ENCODE peak calls at places on chromosomes 2 and 18, in ten cellular contexts. One of them, this sample, is unnamed.

GRCh38 chr2:166628478-166629136 is 134.6 kb upstream of the SCN7A start:
- DNase-seq in EL: no peak
- DNase-seq in stimulated activated CD4-positive, alpha-beta T cell treated with anti-CD3 and anti-CD28 coated beads, Interleukin-15, amount 100 ng/mL, for 24 hours: no peak
- DNase-seq in CD8-positive, alpha-beta T cell: no peak
- DNase-seq in progenitor cell of endocrine pancreas: no peak
- DNase-seq in uterus: no peak
- DNase-seq in activated naive CD4-positive, alpha-beta T cell: no peak
- DNase-seq in CD4-positive, alpha-beta memory T cell: no peak
- DNase-seq in M059J: no peak
- DNase-seq in NCI-H1105: no peak
- DNase-seq in this sample: no peak

GRCh38 chr18:49071365-49071764 is 120.6 kb upstream of the SMAD7 start:
- DNase-seq in CD4-positive, alpha-beta memory T cell: no peak
- DNase-seq in progenitor cell of endocrine pancreas: no peak
- DNase-seq in M059J: no peak
- DNase-seq in stimulated activated CD4-positive, alpha-beta T cell treated with anti-CD3 and anti-CD28 coated beads, Interleukin-15, amount 100 ng/mL, for 24 hours: no peak
- DNase-seq in NCI-H1105: no peak
- DNase-seq in uterus: no peak
- DNase-seq in CD8-positive, alpha-beta T cell: no peak
- DNase-seq in activated naive CD4-positive, alpha-beta T cell: no peak
- DNase-seq in EL: no peak
- DNase-seq in this sample: no peak

GRCh38 chr2:68943581-68944568 is 8.8 kb downstream of the GKN2 start:
- DNase-seq in progenitor cell of endocrine pancreas: peak
- DNase-seq in M059J: peak
- DNase-seq in EL: peak
- DNase-seq in CD8-positive, alpha-beta T cell: peak
- DNase-seq in NCI-H1105: peak
- DNase-seq in CD4-positive, alpha-beta memory T cell: peak
- DNase-seq in activated naive CD4-positive, alpha-beta T cell: no peak
- DNase-seq in stimulated activated CD4-positive, alpha-beta T cell treated with anti-CD3 and anti-CD28 coated beads, Interleukin-15, amount 100 ng/mL, for 24 hours: peak
- DNase-seq in uterus: peak
- DNase-seq in this sample: peak

GRCh38 chr2:220044383-220044782 is 417.0 kb downstream of the SLC4A3 start:
- DNase-seq in CD8-positive, alpha-beta T cell: no peak
- DNase-seq in NCI-H1105: no peak
- DNase-seq in M059J: no peak
- DNase-seq in EL: no peak
- DNase-seq in progenitor cell of endocrine pancreas: no peak
- DNase-seq in stimulated activated CD4-positive, alpha-beta T cell treated with anti-CD3 and anti-CD28 coated beads, Interleukin-15, amount 100 ng/mL, for 24 hours: no peak
- DNase-seq in activated naive CD4-positive, alpha-beta T cell: no peak
- DNase-seq in CD4-positive, alpha-beta memory T cell: no peak
- DNase-seq in uterus: no peak
- DNase-seq in this sample: peak

GRCh38 chr18:49340446-49340845 is 120.0 kb downstream of the DYM start:
- DNase-seq in uterus: no peak
- DNase-seq in CD4-positive, alpha-beta memory T cell: no peak
- DNase-seq in M059J: peak
- DNase-seq in stimulated activated CD4-positive, alpha-beta T cell treated with anti-CD3 and anti-CD28 coated beads, Interleukin-15, amount 100 ng/mL, for 24 hours: no peak
- DNase-seq in activated naive CD4-positive, alpha-beta T cell: no peak
- DNase-seq in EL: peak
- DNase-seq in NCI-H1105: no peak
- DNase-seq in progenitor cell of endocrine pancreas: no peak
- DNase-seq in CD8-positive, alpha-beta T cell: no peak
- DNase-seq in this sample: peak

GRCh38 chr2:140873915-140874531 is 1256.8 kb downstream of the LRP1B start:
- DNase-seq in uterus: no peak
- DNase-seq in CD4-positive, alpha-beta memory T cell: no peak
- DNase-seq in EL: no peak
- DNase-seq in activated naive CD4-positive, alpha-beta T cell: no peak
- DNase-seq in CD8-positive, alpha-beta T cell: no peak
- DNase-seq in stimulated activated CD4-positive, alpha-beta T cell treated with anti-CD3 and anti-CD28 coated beads, Interleukin-15, amount 100 ng/mL, for 24 hours: no peak
- DNase-seq in M059J: no peak
- DNase-seq in progenitor cell of endocrine pancreas: no peak
- DNase-seq in NCI-H1105: no peak
- DNase-seq in this sample: no peak

GRCh38 chr2:119292226-119292625 is 68.6 kb downstream of the STEAP3 start:
- DNase-seq in NCI-H1105: no peak
- DNase-seq in CD8-positive, alpha-beta T cell: no peak
- DNase-seq in activated naive CD4-positive, alpha-beta T cell: no peak
- DNase-seq in uterus: no peak
- DNase-seq in M059J: peak
- DNase-seq in CD4-positive, alpha-beta memory T cell: no peak
- DNase-seq in EL: no peak
- DNase-seq in progenitor cell of endocrine pancreas: no peak
- DNase-seq in stimulated activated CD4-positive, alpha-beta T cell treated with anti-CD3 and anti-CD28 coated beads, Interleukin-15, amount 100 ng/mL, for 24 hours: no peak
- DNase-seq in this sample: peak

GRCh38 chr2:237312021-237312755 is 101.8 kb downstream of the COL6A3 start:
- DNase-seq in progenitor cell of endocrine pancreas: no peak
- DNase-seq in M059J: peak
- DNase-seq in activated naive CD4-positive, alpha-beta T cell: no peak
- DNase-seq in EL: peak
- DNase-seq in CD4-positive, alpha-beta memory T cell: no peak
- DNase-seq in stimulated activated CD4-positive, alpha-beta T cell treated with anti-CD3 and anti-CD28 coated beads, Interleukin-15, amount 100 ng/mL, for 24 hours: no peak
- DNase-seq in NCI-H1105: no peak
- DNase-seq in uterus: no peak
- DNase-seq in CD8-positive, alpha-beta T cell: no peak
- DNase-seq in this sample: no peak

GRCh38 chr2:232013701-232014353 is 52.3 kb downstream of the DIS3L2 start:
- DNase-seq in uterus: no peak
- DNase-seq in M059J: peak
- DNase-seq in progenitor cell of endocrine pancreas: no peak
- DNase-seq in EL: peak
- DNase-seq in CD8-positive, alpha-beta T cell: no peak
- DNase-seq in CD4-positive, alpha-beta memory T cell: no peak
- DNase-seq in NCI-H1105: no peak
- DNase-seq in stimulated activated CD4-positive, alpha-beta T cell treated with anti-CD3 and anti-CD28 coated beads, Interleukin-15, amount 100 ng/mL, for 24 hours: no peak
- DNase-seq in activated naive CD4-positive, alpha-beta T cell: no peak
- DNase-seq in this sample: peak

GRCh38 chr18:59423251-59423650 is 64.2 kb upstream of the LMAN1 start:
- DNase-seq in CD8-positive, alpha-beta T cell: no peak
- DNase-seq in NCI-H1105: no peak
- DNase-seq in stimulated activated CD4-positive, alpha-beta T cell treated with anti-CD3 and anti-CD28 coated beads, Interleukin-15, amount 100 ng/mL, for 24 hours: no peak
- DNase-seq in uterus: no peak
- DNase-seq in activated naive CD4-positive, alpha-beta T cell: no peak
- DNase-seq in progenitor cell of endocrine pancreas: no peak
- DNase-seq in CD4-positive, alpha-beta memory T cell: no peak
- DNase-seq in M059J: no peak
- DNase-seq in EL: no peak
- DNase-seq in this sample: no peak

GRCh38 chr2:195331124-195331523 is 325.9 kb upstream of the SLC39A10 start:
- DNase-seq in activated naive CD4-positive, alpha-beta T cell: no peak
- DNase-seq in progenitor cell of endocrine pancreas: no peak
- DNase-seq in stimulated activated CD4-positive, alpha-beta T cell treated with anti-CD3 and anti-CD28 coated beads, Interleukin-15, amount 100 ng/mL, for 24 hours: no peak
- DNase-seq in CD8-positive, alpha-beta T cell: no peak
- DNase-seq in NCI-H1105: no peak
- DNase-seq in CD4-positive, alpha-beta memory T cell: no peak
- DNase-seq in EL: no peak
- DNase-seq in M059J: no peak
- DNase-seq in uterus: no peak
- DNase-seq in this sample: no peak

GRCh38 chr2:119739580-119740255 is 20.0 kb upstream of the PTPN4 start:
- DNase-seq in EL: no peak
- DNase-seq in progenitor cell of endocrine pancreas: no peak
- DNase-seq in CD4-positive, alpha-beta memory T cell: no peak
- DNase-seq in stimulated activated CD4-positive, alpha-beta T cell treated with anti-CD3 and anti-CD28 coated beads, Interleukin-15, amount 100 ng/mL, for 24 hours: no peak
- DNase-seq in NCI-H1105: no peak
- DNase-seq in M059J: no peak
- DNase-seq in CD8-positive, alpha-beta T cell: no peak
- DNase-seq in activated naive CD4-positive, alpha-beta T cell: no peak
- DNase-seq in uterus: no peak
- DNase-seq in this sample: no peak

GRCh38 chr18:58362027-58362575 is 266.8 kb downstream of the ALPK2 start:
- DNase-seq in M059J: peak
- DNase-seq in EL: peak
- DNase-seq in NCI-H1105: no peak
- DNase-seq in activated naive CD4-positive, alpha-beta T cell: no peak
- DNase-seq in CD8-positive, alpha-beta T cell: no peak
- DNase-seq in uterus: peak
- DNase-seq in progenitor cell of endocrine pancreas: no peak
- DNase-seq in stimulated activated CD4-positive, alpha-beta T cell treated with anti-CD3 and anti-CD28 coated beads, Interleukin-15, amount 100 ng/mL, for 24 hours: no peak
- DNase-seq in CD4-positive, alpha-beta memory T cell: no peak
- DNase-seq in this sample: peak

GRCh38 chr2:159792036-159792435 is 6.0 kb downstream of the CD302 start:
- DNase-seq in stimulated activated CD4-positive, alpha-beta T cell treated with anti-CD3 and anti-CD28 coated beads, Interleukin-15, amount 100 ng/mL, for 24 hours: no peak
- DNase-seq in uterus: no peak
- DNase-seq in progenitor cell of endocrine pancreas: no peak
- DNase-seq in activated naive CD4-positive, alpha-beta T cell: no peak
- DNase-seq in CD8-positive, alpha-beta T cell: no peak
- DNase-seq in EL: no peak
- DNase-seq in CD4-positive, alpha-beta memory T cell: no peak
- DNase-seq in M059J: no peak
- DNase-seq in NCI-H1105: no peak
- DNase-seq in this sample: no peak

GRCh38 chr18:9673296-9674251 is 34.5 kb upstream of the RAB31 start:
- DNase-seq in uterus: no peak
- DNase-seq in progenitor cell of endocrine pancreas: no peak
- DNase-seq in stimulated activated CD4-positive, alpha-beta T cell treated with anti-CD3 and anti-CD28 coated beads, Interleukin-15, amount 100 ng/mL, for 24 hours: peak
- DNase-seq in NCI-H1105: no peak
- DNase-seq in activated naive CD4-positive, alpha-beta T cell: no peak
- DNase-seq in M059J: peak
- DNase-seq in CD4-positive, alpha-beta memory T cell: peak
- DNase-seq in CD8-positive, alpha-beta T cell: no peak
- DNase-seq in EL: peak
- DNase-seq in this sample: peak

GRCh38 chr18:3851159-3851558 is 401.2 kb downstream of the TGIF1 start:
- DNase-seq in CD4-positive, alpha-beta memory T cell: no peak
- DNase-seq in EL: no peak
- DNase-seq in progenitor cell of endocrine pancreas: no peak
- DNase-seq in stimulated activated CD4-positive, alpha-beta T cell treated with anti-CD3 and anti-CD28 coated beads, Interleukin-15, amount 100 ng/mL, for 24 hours: no peak
- DNase-seq in NCI-H1105: no peak
- DNase-seq in CD8-positive, alpha-beta T cell: no peak
- DNase-seq in uterus: no peak
- DNase-seq in M059J: no peak
- DNase-seq in activated naive CD4-positive, alpha-beta T cell: no peak
- DNase-seq in this sample: no peak

GRCh38 chr2:108184421-108184820 is 55.3 kb upstream of the SULT1C3 start:
- DNase-seq in progenitor cell of endocrine pancreas: no peak
- DNase-seq in stimulated activated CD4-positive, alpha-beta T cell treated with anti-CD3 and anti-CD28 coated beads, Interleukin-15, amount 100 ng/mL, for 24 hours: no peak
- DNase-seq in M059J: peak
- DNase-seq in activated naive CD4-positive, alpha-beta T cell: no peak
- DNase-seq in CD8-positive, alpha-beta T cell: no peak
- DNase-seq in uterus: no peak
- DNase-seq in EL: peak
- DNase-seq in NCI-H1105: no peak
- DNase-seq in CD4-positive, alpha-beta memory T cell: no peak
- DNase-seq in this sample: peak

GRCh38 chr2:189024861-189025618 is 50.9 kb downstream of the COL3A1 start:
- DNase-seq in M059J: no peak
- DNase-seq in progenitor cell of endocrine pancreas: no peak
- DNase-seq in CD8-positive, alpha-beta T cell: no peak
- DNase-seq in NCI-H1105: no peak
- DNase-seq in EL: no peak
- DNase-seq in stimulated activated CD4-positive, alpha-beta T cell treated with anti-CD3 and anti-CD28 coated beads, Interleukin-15, amount 100 ng/mL, for 24 hours: no peak
- DNase-seq in CD4-positive, alpha-beta memory T cell: no peak
- DNase-seq in activated naive CD4-positive, alpha-beta T cell: no peak
- DNase-seq in uterus: no peak
- DNase-seq in this sample: peak

This sample was measured in astrocyte of the hippocampus.